ENCODE peak calls at places on chromosomes 11 and 22, in seven cellular contexts. Y is mesendoderm, S is IMR-90, B is H9, E is trophoblast cell, T is H1, G is mesenchymal stem cell. A is an unnamed sample.

GRCh38 chr11:130874955-130875531 is 41.2 kb downstream of the SNX19 start:
- DNase-seq in Y (no peak), T (no peak), B (no peak), S (no peak), E (no peak), G (no peak), A (no peak)

GRCh38 chr22:43847376-43848289 is 14.7 kb downstream of the SULT4A1 start:
- DNase-seq in S (no peak), B (peak), Y (no peak), G (no peak), T (no peak), E (no peak), A (no peak)

GRCh38 chr22:26651840-26652239 is 5.5 kb upstream of the MIAT start:
- DNase-seq in E (no peak), B (no peak), G (no peak), Y (no peak), T (no peak), S (no peak), A (no peak)

GRCh38 chr11:67302571-67303131 is 679 bp upstream of the SSH3 start:
- DNase-seq in E (peak), S (peak), G (peak), B (peak), T (peak), Y (peak), A (no peak)

GRCh38 chr11:84165139-84165538 is 879.0 kb upstream of the CCDC90B start:
- DNase-seq in Y (no peak), T (no peak), B (no peak), G (no peak), S (no peak), E (no peak), A (no peak)

GRCh38 chr11:18791175-18792065 is at the start of gene PTPN5:
- DNase-seq in T (peak), S (no peak), G (no peak), Y (peak), B (peak), E (no peak), A (peak)

GRCh38 chr11:26599876-26600434 is 27.9 kb upstream of the MUC15 start:
- DNase-seq in T (no peak), G (no peak), E (no peak), Y (no peak), S (no peak), B (no peak), A (no peak)

GRCh38 chr22:29055192-29055830 is 6.3 kb downstream of the C22orf31 start:
- DNase-seq in G (no peak), B (no peak), Y (peak), T (no peak), E (no peak), S (no peak), A (no peak)

GRCh38 chr11:66969584-66970205 is 5.4 kb upstream of the C11orf86 start:
- DNase-seq in Y (peak), T (no peak), B (no peak), G (peak), E (no peak), S (peak), A (no peak)

GRCh38 chr22:43628253-43628649 is 183.9 kb downstream of the EFCAB6 start:
- DNase-seq in Y (no peak), E (no peak), B (no peak), T (no peak), S (no peak), G (no peak), A (no peak)

GRCh38 chr11:47915407-47916137 is 64.8 kb upstream of the PTPRJ start:
- DNase-seq in B (no peak), E (peak), S (no peak), G (no peak), T (no peak), Y (no peak), A (no peak)

GRCh38 chr11:57315491-57315890 is 9.3 kb downstream of the TNKS1BP1 start:
- DNase-seq in T (no peak), E (no peak), S (peak), B (peak), G (peak), Y (peak), A (no peak)

GRCh38 chr11:931385-931784 is 5.7 kb downstream of the AP2A2 start:
- DNase-seq in T (no peak), E (no peak), B (no peak), Y (no peak), S (no peak), G (no peak), A (no peak)

DNA sequence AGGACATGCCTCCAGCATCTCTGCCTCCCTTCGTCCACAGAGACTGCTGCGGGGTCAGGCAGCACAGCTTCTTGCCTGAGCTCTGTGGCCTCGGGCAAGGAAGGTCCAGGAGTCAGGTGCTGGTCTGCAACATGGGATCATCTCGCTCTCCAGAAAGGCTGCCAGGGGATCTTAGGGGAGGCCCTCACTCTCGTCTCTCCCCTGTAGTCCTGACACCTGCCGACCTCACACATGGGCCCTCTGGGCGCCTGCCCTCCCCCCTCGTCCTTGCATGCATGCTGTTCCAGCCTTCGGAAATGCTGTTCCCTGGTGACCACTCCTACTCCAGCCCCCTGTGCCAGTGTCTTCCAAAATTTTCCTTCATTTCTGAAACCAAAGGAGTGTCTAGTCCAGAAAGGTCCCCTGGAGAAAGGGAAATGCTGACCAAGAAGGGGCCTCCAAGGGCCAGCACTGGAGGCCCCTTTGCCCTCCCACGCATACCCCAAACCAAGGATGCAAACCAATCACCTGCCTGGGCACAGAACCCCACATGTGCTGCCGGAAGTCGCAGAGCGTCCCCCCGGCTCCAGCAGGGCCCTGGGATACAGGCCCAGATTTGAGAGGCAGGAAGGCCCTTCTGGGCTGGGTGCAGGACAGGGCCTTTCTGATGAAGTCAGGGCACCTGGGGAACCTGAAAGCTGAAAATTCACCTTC is 41.0 kb downstream of the IGF2 start:
- DNase-seq in S (no peak), E (no peak), G (no peak), T (no peak), B (no peak), Y (no peak), A (no peak)
- H2BK120ac ChIP-seq in S (peak), E (no peak), G (no peak), T (peak), B (no peak), Y (no peak), A (no peak)

GRCh38 chr11:54944211-54944610 is 237.6 kb downstream of the OR4A5 start:
- DNase-seq in B (no peak), T (no peak), G (no peak), Y (no peak), E (no peak), S (no peak), A (no peak)

GRCh38 chr11:54946429-54946828 is 239.8 kb downstream of the OR4A5 start:
- DNase-seq in Y (no peak), G (no peak), E (no peak), S (no peak), B (no peak), T (no peak), A (no peak)
- H2BK120ac ChIP-seq in Y (no peak), G (no peak), E (no peak), S (no peak), B (no peak), T (no peak), A (no peak)

DNA sequence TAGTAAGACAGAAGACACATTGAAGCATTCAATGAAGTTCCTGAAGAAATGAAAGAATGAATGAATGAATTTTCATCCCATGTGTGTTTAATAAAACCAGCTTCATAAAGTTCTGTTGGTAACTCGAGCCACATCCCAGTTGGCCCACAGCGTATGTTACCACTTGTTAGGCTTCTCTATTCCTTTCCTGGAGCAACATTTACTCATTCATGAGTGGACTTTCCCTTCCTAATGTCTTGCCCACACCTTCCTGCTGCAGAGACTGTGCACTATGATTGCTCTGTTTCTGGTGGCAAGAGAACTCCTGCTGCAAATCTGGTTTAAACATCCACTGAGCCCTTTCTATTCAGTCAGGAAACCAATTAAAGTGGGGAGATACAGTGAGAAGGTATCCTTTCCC is 7.0 kb downstream of the OR52R1 start:
- DNase-seq in T (no peak), E (no peak), Y (no peak), S (no peak), G (no peak), B (no peak), A (no peak)
- H2BK120ac ChIP-seq in T (no peak), E (no peak), Y (no peak), S (no peak), G (no peak), B (no peak), A (no peak)

GRCh38 chr11:65578134-65578533 is 2.3 kb downstream of the EHBP1L1 start:
- DNase-seq in S (no peak), E (no peak), G (no peak), Y (no peak), T (no peak), B (no peak), A (no peak)
- H2BK120ac ChIP-seq in S (no peak), E (no peak), G (no peak), Y (no peak), T (no peak), B (no peak), A (no peak)

GRCh38 chr11:19792510-19792909 is 79.9 kb downstream of the NAV2 start:
- DNase-seq in B (no peak), T (no peak), S (no peak), G (peak), E (no peak), Y (no peak), A (no peak)
- H2BK120ac ChIP-seq in B (no peak), T (no peak), S (no peak), G (no peak), E (no peak), Y (no peak), A (no peak)

GRCh38 chr11:44268073-44268806 is 41.7 kb downstream of the ALX4 start:
- DNase-seq in S (no peak), Y (no peak), B (no peak), E (no peak), T (no peak), G (no peak), A (no peak)

GRCh38 chr11:44271286-44271685 is 38.7 kb downstream of the ALX4 start:
- DNase-seq in G (no peak), S (no peak), T (no peak), E (no peak), Y (no peak), B (no peak), A (no peak)

GRCh38 chr11:44268807-44269080 is 41.2 kb downstream of the ALX4 start:
- DNase-seq in S (no peak), T (no peak), E (no peak), B (no peak), Y (no peak), G (no peak), A (no peak)

GRCh38 chr11:44269369-44270351 is 40.3 kb downstream of the ALX4 start:
- DNase-seq in B (no peak), S (peak), G (no peak), E (no peak), T (no peak), Y (no peak), A (no peak)

DNA sequence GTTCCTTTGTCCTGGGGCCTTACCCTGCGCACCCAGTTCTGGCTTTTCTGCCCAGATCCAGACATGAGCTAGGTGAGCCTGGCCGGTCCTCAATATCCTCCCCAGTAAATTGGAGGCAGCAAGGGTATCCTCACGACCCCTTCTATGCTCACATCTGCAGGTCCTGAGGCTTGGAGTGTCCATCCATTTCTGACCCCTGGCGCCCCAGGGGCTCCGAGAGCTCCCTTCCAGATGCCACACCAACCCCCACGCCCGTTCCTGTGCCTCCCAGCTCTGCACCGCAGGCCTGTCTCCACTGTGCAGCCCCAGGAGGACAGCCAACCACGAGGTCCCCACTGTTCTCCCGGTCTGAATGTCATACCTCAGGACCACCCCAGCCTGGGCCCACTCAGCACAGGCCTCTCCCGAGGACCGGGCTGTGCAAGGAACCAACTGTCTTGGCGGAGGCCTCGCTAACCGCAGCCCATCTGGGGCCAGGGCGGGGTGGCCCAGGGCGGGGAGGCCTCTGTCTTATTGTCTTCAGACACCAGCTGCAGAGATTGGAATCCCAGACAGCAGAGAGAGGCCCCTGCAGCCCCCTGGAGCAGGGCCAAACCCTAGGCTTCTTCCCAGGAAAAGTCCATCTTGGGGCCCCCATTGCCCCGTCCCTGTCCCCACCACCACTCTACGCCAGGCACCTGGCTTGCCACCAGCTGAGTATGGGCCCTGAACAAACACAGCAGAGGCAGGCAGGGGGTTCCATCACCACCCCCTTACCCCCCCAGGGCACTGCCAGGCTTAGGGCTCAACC is 39.3 kb downstream of the ALX4 start:
- DNase-seq in S (no peak), T (no peak), Y (no peak), E (no peak), B (no peak), G (no peak), A (no peak)
- H2BK120ac ChIP-seq in S (peak), T (no peak), Y (no peak), E (no peak), B (no peak), G (no peak), A (peak)

DNA sequence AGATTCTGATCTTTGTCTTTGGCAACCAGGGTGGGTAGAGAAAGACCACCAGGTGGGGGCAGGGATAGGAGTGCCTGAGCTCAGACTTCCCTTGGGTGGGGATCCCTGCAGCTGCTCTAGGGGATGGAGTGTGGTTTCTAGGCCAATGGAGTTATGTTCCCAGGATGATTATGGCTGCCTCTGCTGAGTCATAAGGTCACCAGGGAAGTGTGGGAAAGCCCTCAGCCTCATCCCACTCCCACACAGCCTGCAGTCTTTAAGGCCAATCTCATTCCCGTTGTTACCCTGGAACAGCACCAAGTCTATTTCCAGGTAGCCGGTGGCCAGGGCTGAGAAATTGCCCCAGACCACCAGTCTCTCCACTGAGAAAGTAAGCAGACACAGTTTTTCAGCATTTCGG is 2269.3 kb upstream of the RAG2 start:
- DNase-seq in B (no peak), G (no peak), Y (no peak), S (no peak), E (no peak), T (no peak), A (no peak)
- H2BK120ac ChIP-seq in B (no peak), G (no peak), Y (no peak), S (no peak), E (no peak), T (no peak), A (no peak)

A was measured in neuronal stem cell.